ENCODE peak calls at places on chromosome 6, in five cellular contexts. C is amniotic epithelial cell; E is activated T-cell treated with anti-CD3 and anti-CD28 coated beads for 1 hour; O is T-helper 1 cell; X is stimulated activated CD8-positive, alpha-beta memory T cell treated with anti-CD3 and anti-CD28 coated beads, Interleukin-12 subunit alpha, Interleukin-12 subunit beta, amount 100 ng/mL, for 4 hours. Q is an unnamed sample.

GRCh38 chr6:134132494-134133141 is 80.2 kb upstream of the SLC2A12 start:
- DNase-seq in O (no peak), E (no peak), C (no peak), X (no peak), Q (no peak)

GRCh38 chr6:39083111-39083702 is 31.8 kb downstream of the SAYSD1 start:
- DNase-seq in X (no peak), O (no peak), C (no peak), E (no peak), Q (no peak)

GRCh38 chr6:136989591-136990578 is 54.9 kb downstream of the IL20RA start:
- DNase-seq in X (no peak), C (no peak), E (no peak), O (no peak), Q (peak)

GRCh38 chr6:147001621-147002020 is 202.6 kb upstream of the STXBP5 start:
- DNase-seq in O (no peak), X (no peak), E (no peak), C (peak), Q (no peak)

GRCh38 chr6:170129691-170130171 is 161.1 kb downstream of the DLL1 start:
- DNase-seq in C (no peak), X (no peak), O (no peak), E (no peak), Q (no peak)

GRCh38 chr6:127459231-127459641 is at the start of gene KIAA0408:
- DNase-seq in C (peak), O (no peak), E (no peak), X (no peak), Q (peak)

GRCh38 chr6:71375676-71376075 is 87.1 kb downstream of the OGFRL1 start:
- DNase-seq in X (no peak), O (no peak), C (no peak), E (no peak), Q (peak)

GRCh38 chr6:115972679-115973078 is 88.0 kb downstream of the FRK start:
- DNase-seq in C (no peak), E (no peak), O (no peak), X (no peak), Q (peak)

GRCh38 chr6:7669742-7670141 is 56.2 kb upstream of the BMP6 start:
- DNase-seq in E (no peak), O (no peak), C (no peak), X (no peak), Q (peak)

GRCh38 chr6:83097204-83097603 is 29.7 kb downstream of the DOP1A start:
- DNase-seq in O (no peak), C (no peak), E (no peak), X (no peak), Q (no peak)

GRCh38 chr6:113073611-113074191 is 726.6 kb downstream of the RFPL4B start:
- DNase-seq in E (no peak), X (no peak), C (peak), O (no peak), Q (no peak)

GRCh38 chr6:43029120-43029519 is 7.7 kb downstream of the RRP36 start:
- DNase-seq in E (no peak), O (no peak), C (no peak), X (no peak), Q (no peak)

GRCh38 chr6:166307981-166308768 is at the start of gene PRR18:
- DNase-seq in C (no peak), X (no peak), O (no peak), E (no peak), Q (no peak)

GRCh38 chr6:169386431-169387057 is 132.9 kb upstream of the THBS2 start:
- DNase-seq in O (no peak), E (no peak), X (no peak), C (peak), Q (no peak)

GRCh38 chr6:4573958-4574481 is 202.2 kb upstream of the CDYL start:
- DNase-seq in O (no peak), E (no peak), C (peak), X (no peak), Q (no peak)